ENCODE peak calls at places on chromosomes 16 and 17, in four cellular contexts. G is K562, W is HepG2, D is SK-N-SH. L is an unnamed sample.
A peak's percentile ranks its signal among the peaks of the same experiment; 100 is the strongest.

GRCh38 chr16:1667916-1668315 is 10.2 kb upstream of the JPT2 start:
- DNase-seq in G (no peak), W (no peak), D (no peak), L (no peak)

GRCh38 chr17:52986056-52986662 is 827.6 kb upstream of the CA10 start:
- DNase-seq in G (no peak), W (no peak), D (no peak), L (no peak)

GRCh38 chr16:8611122-8611521 is 10.4 kb upstream of the METTL22 start:
- DNase-seq in G (no peak), W (no peak), D (no peak), L (no peak)

GRCh38 chr16:27406729-27407128 is 4.8 kb downstream of the IL21R start:
- DNase-seq in G (no peak), W (no peak), D (no peak), L (no peak)

GRCh38 chr17:4161179-4161559 is 18.2 kb downstream of the CYB5D2 start:
- DNase-seq in G (peak; percentile 30), W (peak; percentile 10), D (peak; percentile 48), L (peak; percentile 21)

GRCh38 chr16:2894231-2894630 is 11.2 kb downstream of the FLYWCH2 start:
- DNase-seq in G (no peak), W (no peak), D (no peak), L (peak; percentile 34)

GRCh38 chr17:14833201-14833773 is 431.8 kb downstream of the PMP22 start:
- DNase-seq in G (no peak), W (no peak), D (no peak), L (no peak)

GRCh38 chr16:84862804-84863484 is 43.2 kb downstream of the CRISPLD2 start:
- DNase-seq in G (no peak), W (no peak), D (no peak), L (no peak)

GRCh38 chr16:74448990-74449389 is 27.7 kb upstream of the CLEC18B start:
- DNase-seq in G (peak; percentile 18), W (no peak), D (no peak), L (no peak)

GRCh38 chr16:5422047-5422446 is 324.5 kb upstream of the EEF2KMT start:
- DNase-seq in G (no peak), W (no peak), D (no peak), L (no peak)

GRCh38 chr17:72890711-72891110 is 201.8 kb downstream of the SLC39A11 start:
- DNase-seq in G (peak; percentile 44), W (no peak), D (no peak), L (no peak)

GRCh38 chr16:20323591-20324117 is 3.7 kb downstream of the GP2 start:
- DNase-seq in G (no peak), W (no peak), D (no peak), L (peak; percentile 20)

GRCh38 chr17:68498479-68499326 is 13.5 kb upstream of the PRKAR1A start:
- DNase-seq in G (no peak), W (no peak), D (peak; percentile 29), L (no peak)

GRCh38 chr17:39674702-39675389 is 6.6 kb downstream of the PNMT start:
- DNase-seq in G (peak; percentile 71), W (peak; percentile 81), D (no peak), L (no peak)

GRCh38 chr16:50989047-50989446 is 162.0 kb downstream of the SALL1 start:
- DNase-seq in G (no peak), W (no peak), D (no peak), L (no peak)
- TF ChIP-seq USF2 in G (no peak), W (no peak), D (no peak), L (no peak)

DNA sequence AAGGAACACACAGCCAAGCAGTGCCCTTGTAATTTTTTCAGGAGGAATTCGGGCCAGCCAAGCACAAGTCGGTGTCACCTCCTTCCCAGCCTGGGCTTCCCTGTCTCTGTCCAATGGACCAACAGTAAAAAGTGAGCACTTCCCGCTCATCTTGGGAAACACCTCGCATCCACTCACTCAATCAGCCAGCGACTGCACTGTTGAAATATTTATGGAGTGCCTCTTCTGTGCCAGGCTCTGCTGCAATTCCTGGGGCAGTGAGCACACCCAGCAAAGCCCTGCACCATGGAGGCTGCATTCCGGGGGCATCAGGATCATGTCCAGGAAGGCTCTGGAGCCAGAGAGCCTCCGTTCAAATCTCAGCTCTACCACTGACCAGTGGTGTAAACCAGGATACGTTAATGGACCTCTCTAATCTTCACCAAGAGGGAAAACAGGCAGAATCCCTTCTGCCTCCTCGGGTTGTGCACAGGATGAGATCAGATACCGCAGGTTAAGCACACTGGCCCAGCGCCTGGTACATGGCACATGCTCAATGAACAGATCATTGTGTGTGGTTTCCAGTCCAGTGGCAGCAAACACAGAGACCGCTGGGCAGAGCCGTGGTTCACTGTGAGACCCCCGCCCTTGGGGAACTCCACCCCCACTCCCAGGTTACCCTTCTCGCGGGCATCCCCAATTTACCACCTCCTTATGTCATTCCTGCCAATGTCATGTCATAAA is 194.3 kb downstream of the ZNF423 start:
- DNase-seq in G (no peak), W (no peak), D (peak; percentile 76), L (no peak)
- TF ChIP-seq FOXJ3 in G (no peak), W (no peak), D (no peak), L (no peak)

GRCh38 chr16:49618955-49619354 is 237.0 kb downstream of the ZNF423 start:
- DNase-seq in G (no peak), W (no peak), D (no peak), L (no peak)

GRCh38 chr16:49621240-49622083 is 234.4 kb downstream of the ZNF423 start:
- DNase-seq in G (no peak), W (no peak), D (peak; percentile 51), L (no peak)

GRCh38 chr16:49620868-49621239 is 235.1 kb downstream of the ZNF423 start:
- DNase-seq in G (no peak), W (no peak), D (peak; percentile 63), L (no peak)

GRCh38 chr16:49620158-49620867 is 235.6 kb downstream of the ZNF423 start:
- DNase-seq in G (peak; percentile 69), W (peak; percentile 51), D (peak; percentile 88), L (no peak)

DNA sequence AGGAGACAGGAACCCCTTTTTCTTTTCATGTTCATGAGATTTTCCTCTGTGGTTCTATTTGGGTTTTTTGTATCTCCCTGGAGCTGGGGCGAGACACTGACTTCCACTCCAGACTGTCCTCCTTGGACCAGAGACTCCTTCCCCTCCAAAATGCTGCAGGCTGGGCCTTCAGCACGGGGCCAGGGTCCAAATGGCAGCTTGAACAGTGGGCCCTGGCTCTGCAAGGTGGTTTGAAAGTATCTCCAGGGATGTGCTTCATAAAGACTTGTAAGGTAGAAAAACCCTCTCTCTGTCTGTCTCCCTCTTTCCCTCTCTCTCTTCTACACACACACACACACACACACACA is 236.1 kb downstream of the ZNF423 start:
- DNase-seq in G (no peak), W (no peak), D (no peak), L (no peak)
- TF ChIP-seq USF2 in G (no peak), W (no peak), D (no peak), L (no peak)

GRCh38 chr16:31352344-31353115 is 2.4 kb upstream of the ITGAX start:
- DNase-seq in G (no peak), W (no peak), D (no peak), L (no peak)
- TF ChIP-seq FOXJ3 in G (no peak), W (no peak), D (no peak), L (no peak)

GRCh38 chr16:81166417-81167300 is 70.5 kb upstream of the GCSH start:
- DNase-seq in G (no peak), W (no peak), D (no peak), L (no peak)
- TF ChIP-seq USF2 in G (peak; percentile 52), W (peak; percentile 32), D (no peak), L (no peak)

GRCh38 chr17:11140501-11140900 is 100.5 kb upstream of the SHISA6 start:
- DNase-seq in G (no peak), W (no peak), D (no peak), L (no peak)
- TF ChIP-seq FOXJ3 in G (no peak), W (no peak), D (no peak), L (no peak)

DNA sequence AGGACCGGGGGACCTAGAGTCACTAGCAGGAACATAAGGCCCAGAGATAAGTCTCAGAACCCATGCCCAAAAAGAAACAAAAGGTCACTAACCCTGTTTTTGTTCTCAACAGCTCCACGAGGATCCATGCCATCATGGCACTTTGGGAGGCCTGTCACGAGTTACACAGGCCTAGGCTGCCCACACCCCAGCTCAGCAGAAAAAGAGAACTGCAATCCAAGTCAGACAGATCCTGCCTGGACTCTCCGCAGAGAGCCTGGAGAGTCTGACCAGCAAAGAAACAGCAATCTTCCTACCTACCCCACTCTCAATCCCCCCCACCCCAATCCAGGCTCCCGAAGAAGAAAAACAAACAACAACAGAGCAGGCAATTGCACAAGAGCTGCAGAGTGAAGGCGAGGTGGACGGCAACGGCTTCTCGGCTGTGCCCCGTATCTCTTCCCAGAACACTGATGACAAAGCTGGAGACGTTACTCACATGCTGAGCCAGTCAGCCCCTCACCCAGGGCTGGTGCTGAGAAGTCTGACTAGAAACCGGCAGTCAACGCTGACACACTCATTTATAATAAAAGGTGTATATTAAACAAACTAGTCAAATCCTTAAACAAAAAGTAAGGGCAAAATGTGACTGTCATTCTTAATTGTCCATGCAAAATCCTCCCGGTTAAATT is 89.4 kb downstream of the SMG6 start:
- DNase-seq in G (peak; percentile 55), W (no peak), D (no peak), L (no peak)
- TF ChIP-seq USF2 in G (no peak), W (no peak), D (no peak), L (no peak)

GRCh38 chr17:8572767-8573166 is 57.8 kb downstream of the MYH10 start:
- DNase-seq in G (no peak), W (no peak), D (no peak), L (no peak)
- TF ChIP-seq FOXJ3 in G (no peak), W (no peak), D (no peak), L (no peak)

DNA sequence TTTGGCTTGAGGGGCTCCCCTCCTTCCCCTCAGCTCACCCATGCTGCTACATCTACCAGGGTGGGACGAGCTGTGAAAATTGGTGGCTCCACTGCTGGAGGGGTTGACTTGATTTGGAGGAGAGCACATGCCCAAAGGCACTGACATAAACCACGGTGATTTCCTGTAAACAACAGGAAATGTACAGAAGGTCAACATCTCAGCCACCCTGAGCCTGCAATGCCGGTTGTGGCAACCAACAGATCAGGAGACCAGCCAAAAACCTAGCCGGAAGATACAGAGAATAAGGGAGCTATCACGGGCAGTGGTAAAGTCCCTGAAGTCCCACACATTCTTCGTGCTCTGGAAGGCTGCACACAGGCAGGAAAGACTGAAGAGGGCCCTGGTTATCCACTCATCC is 56.3 kb downstream of the ADCY9 start:
- DNase-seq in G (no peak), W (no peak), D (no peak), L (no peak)
- TF ChIP-seq USF2 in G (no peak), W (no peak), D (no peak), L (no peak)